ENCODE peak calls at places on chromosomes 12 and 14, in seven cellular contexts. U, D, K, F, X, Q and T are unnamed samples.

GRCh38 chr12:28611501-28611900 is 421.2 kb downstream of the CCDC91 start:
- DNase-seq in U (no peak), F (no peak), D (no peak), X (no peak), Q (no peak), K (no peak), T (no peak)

GRCh38 chr14:68292467-68293334 is 473.1 kb downstream of the RAD51B start:
- DNase-seq in K (no peak), F (no peak), X (no peak), D (no peak), U (no peak), Q (no peak), T (peak)

GRCh38 chr12:105104762-105105161 is 2.8 kb upstream of the WASHC4 start:
- DNase-seq in F (no peak), D (no peak), U (no peak), X (no peak), K (no peak), Q (no peak), T (no peak)

GRCh38 chr12:14868916-14869315 is 16.7 kb downstream of the MGP start:
- DNase-seq in U (no peak), D (peak), K (no peak), X (no peak), Q (no peak), F (no peak), T (no peak)

GRCh38 chr12:107512391-107512790 is 173.2 kb upstream of the PWP1 start:
- DNase-seq in Q (no peak), U (no peak), D (peak), X (no peak), F (no peak), K (no peak), T (no peak)

GRCh38 chr12:107384645-107385044 is 291.3 kb upstream of the CRY1 start:
- DNase-seq in Q (no peak), U (no peak), X (no peak), F (no peak), K (no peak), D (no peak), T (no peak)

GRCh38 chr14:96586056-96586455 is 83.9 kb downstream of the PAPOLA start:
- DNase-seq in F (no peak), K (no peak), D (no peak), Q (no peak), U (no peak), X (no peak), T (no peak)

GRCh38 chr12:25242981-25243764 is 7.6 kb downstream of the KRAS start:
- DNase-seq in F (no peak), Q (no peak), X (no peak), U (no peak), D (peak), K (no peak), T (no peak)

GRCh38 chr14:61749867-61750266 is 12.4 kb upstream of the SNAPC1 start:
- DNase-seq in X (no peak), U (no peak), F (no peak), K (no peak), Q (no peak), D (no peak), T (no peak)

GRCh38 chr12:49413796-49414195 is 46.5 kb downstream of the SPATS2 start:
- DNase-seq in U (no peak), D (peak), X (no peak), K (no peak), F (no peak), Q (no peak), T (no peak)

GRCh38 chr12:62653740-62654139 is 187.1 kb downstream of the MON2 start:
- DNase-seq in U (no peak), D (no peak), X (no peak), K (no peak), F (no peak), Q (no peak), T (no peak)

GRCh38 chr14:92819011-92819410 is 24.9 kb downstream of the GOLGA5 start:
- DNase-seq in Q (no peak), U (no peak), F (no peak), D (no peak), X (no peak), K (no peak), T (no peak)

GRCh38 chr14:65650843-65651242 is 238.3 kb downstream of the FUT8 start:
- DNase-seq in D (no peak), F (no peak), K (no peak), Q (no peak), U (no peak), X (no peak), T (no peak)

GRCh38 chr14:25303934-25304333 is 254.0 kb upstream of the STXBP6 start:
- DNase-seq in X (no peak), U (no peak), F (no peak), Q (no peak), K (no peak), D (no peak), T (no peak)

GRCh38 chr12:96141216-96141944 is 52.8 kb upstream of the ELK3 start:
- DNase-seq in U (no peak), Q (no peak), D (peak), X (no peak), K (no peak), F (no peak), T (no peak)

GRCh38 chr12:111192657-111193056 is 176.2 kb downstream of the PHETA1 start:
- DNase-seq in K (no peak), Q (no peak), D (no peak), F (no peak), U (no peak), X (no peak), T (no peak)

GRCh38 chr14:80982711-80983110 is 27.3 kb downstream of the TSHR start:
- DNase-seq in F (no peak), Q (no peak), D (no peak), U (no peak), K (no peak), X (no peak), T (no peak)

GRCh38 chr12:127373572-127373971 is 893.4 kb upstream of the TMEM132C start:
- DNase-seq in X (no peak), U (no peak), D (no peak), K (no peak), Q (no peak), F (no peak), T (no peak)

GRCh38 chr14:32986791-32987545 is 48.3 kb downstream of the NPAS3 start:
- DNase-seq in U (no peak), F (peak), Q (peak), X (peak), K (no peak), D (no peak), T (no peak)

GRCh38 chr14:20429801-20430669 is 5.9 kb downstream of the KLHL33 start:
- DNase-seq in F (no peak), K (peak), U (peak), X (peak), Q (peak), D (no peak), T (peak)

GRCh38 chr14:20436363-20436755 is 393 bp upstream of the KLHL33 start:
- DNase-seq in D (peak), U (no peak), K (no peak), Q (no peak), X (no peak), F (no peak), T (no peak)

GRCh38 chr14:20438664-20439063 is 2.7 kb upstream of the KLHL33 start:
- DNase-seq in D (no peak), Q (no peak), F (no peak), X (no peak), U (no peak), K (no peak), T (no peak)

GRCh38 chr14:20435454-20436362 is at the start of gene KLHL33:
- DNase-seq in U (no peak), F (no peak), Q (no peak), D (no peak), K (no peak), X (no peak), T (no peak)

DNA sequence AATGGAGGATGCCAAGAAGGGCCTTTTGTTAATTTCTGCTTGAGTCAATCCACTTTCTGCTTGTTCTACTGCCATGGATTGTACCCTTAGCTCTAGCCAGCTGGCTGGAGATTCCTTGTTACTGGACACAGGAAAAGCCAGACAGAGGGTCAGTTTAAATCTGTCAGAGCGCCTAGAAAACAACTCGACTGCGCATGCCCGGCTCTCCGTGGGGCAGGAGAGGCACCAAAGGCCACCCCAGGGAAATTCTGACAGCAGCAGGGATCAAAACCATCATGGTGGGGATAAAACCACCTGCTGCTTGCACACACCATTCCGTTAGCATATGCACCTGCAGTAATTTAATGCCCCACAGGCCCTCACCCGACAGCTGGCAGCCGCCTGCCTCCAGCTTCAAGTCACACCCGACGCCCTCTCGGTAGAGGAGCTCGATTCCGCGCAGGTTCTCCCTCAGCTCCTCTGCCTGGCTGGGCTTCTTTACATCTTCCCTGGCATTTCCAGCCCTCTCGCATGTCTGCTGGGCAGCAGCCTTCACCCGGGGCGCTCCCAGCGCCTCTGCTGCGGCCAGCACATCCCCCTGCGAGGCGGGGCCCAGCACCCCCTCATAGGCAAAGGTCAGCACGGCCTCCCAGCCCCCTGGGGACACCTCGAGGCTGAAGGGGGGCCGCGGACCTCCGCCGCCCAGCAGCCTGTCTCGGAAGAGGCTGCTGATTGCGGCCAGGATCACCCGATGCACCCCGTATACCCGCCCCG is 1.1 kb downstream of the KLHL33 start:
- DNase-seq in D (no peak), Q (peak), K (no peak), F (no peak), U (no peak), X (peak), T (peak)
- H3K4me3 ChIP-seq in D (no peak), Q (peak), K (no peak), F (no peak), U (no peak), X (peak), T (no peak)

DNA sequence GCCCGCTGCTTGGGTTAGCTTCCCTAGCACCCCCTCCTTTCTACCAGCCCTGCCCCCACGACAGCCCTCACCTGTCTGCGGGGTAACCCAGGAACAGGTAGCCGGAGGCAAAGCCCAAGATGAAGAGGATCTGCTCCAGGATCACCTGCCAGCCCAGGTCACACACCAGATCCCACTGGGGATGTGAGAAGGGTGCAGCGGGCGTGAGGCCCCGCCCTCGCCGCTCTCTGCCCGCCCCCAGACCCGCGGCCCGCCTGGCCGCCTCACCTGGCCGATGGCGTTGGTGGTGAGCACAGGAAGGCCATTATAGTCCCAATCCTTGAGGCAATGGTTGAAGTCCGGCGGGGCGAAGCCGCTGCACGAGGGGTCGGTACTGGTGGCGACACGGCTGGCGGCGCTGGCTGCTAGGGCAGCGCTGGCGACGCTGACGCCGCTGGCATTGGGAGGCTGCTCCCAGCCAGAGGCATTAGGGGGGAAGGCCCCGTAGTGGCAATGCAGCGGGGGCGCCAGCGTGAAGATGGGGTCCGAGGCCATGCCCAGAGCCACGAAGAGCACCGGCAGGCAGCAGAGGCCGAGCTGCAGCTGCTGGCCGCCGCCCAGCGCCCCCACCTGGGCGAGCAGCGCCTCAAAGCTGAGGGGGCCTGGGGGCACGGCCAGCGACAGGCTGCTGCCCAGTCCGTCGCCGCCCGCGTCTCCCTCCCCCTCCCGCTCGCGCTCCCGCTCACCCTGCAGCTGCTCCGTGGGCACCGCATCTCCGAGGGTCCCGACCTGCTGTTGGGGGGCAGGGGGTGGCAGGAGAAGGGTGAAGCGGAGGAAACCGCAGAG is 794 bp downstream of the SLC22A17 start:
- DNase-seq in X (peak), U (no peak), F (no peak), K (no peak), Q (no peak), D (no peak), T (peak)
- H3K4me3 ChIP-seq in X (peak), U (peak), F (peak), K (peak), Q (peak), D (peak), T (peak)

DNA sequence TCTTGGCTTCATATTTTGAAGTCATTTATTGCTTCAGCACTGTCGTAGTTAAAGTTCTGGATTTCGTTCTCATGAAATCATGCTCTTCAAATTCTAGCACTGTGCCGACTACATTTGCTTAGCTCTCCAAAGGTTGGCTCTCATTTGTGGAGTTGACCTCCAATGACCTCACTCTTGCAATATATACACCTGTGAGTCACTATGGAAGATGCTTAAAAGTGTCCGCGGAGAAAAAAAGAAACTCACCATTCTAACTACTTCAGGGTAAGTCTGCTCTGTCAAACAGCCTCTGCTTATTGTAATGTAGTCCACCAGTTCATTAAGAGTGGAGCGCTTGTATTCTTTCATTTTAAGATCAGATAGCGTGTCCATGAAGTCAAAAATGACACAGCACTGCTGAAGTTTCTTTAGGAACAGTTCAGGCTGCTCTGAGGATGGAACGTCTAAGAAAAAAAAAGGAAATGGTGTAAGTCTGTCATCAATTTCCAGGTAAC is 89.7 kb downstream of the PPP2R5E start:
- DNase-seq in F (no peak), Q (no peak), U (no peak), K (no peak), X (no peak), D (no peak), T (no peak)
- H3K4me3 ChIP-seq in F (no peak), Q (no peak), U (no peak), K (no peak), X (no peak), D (no peak), T (no peak)

GRCh38 chr12:114673169-114673833 is 10.7 kb downstream of the TBX3 start:
- DNase-seq in F (no peak), D (peak), Q (no peak), U (no peak), K (no peak), X (no peak), T (peak)
- H3K4me3 ChIP-seq in F (no peak), D (peak), Q (no peak), U (no peak), K (no peak), X (no peak), T (peak)

GRCh38 chr12:4449862-4450222 is 4.2 kb upstream of the FGF6 start:
- DNase-seq in K (peak), U (peak), F (no peak), D (no peak), Q (no peak), X (no peak), T (peak)
- H3K4me3 ChIP-seq in K (no peak), U (no peak), F (no peak), D (no peak), Q (no peak), X (no peak), T (no peak)

DNA sequence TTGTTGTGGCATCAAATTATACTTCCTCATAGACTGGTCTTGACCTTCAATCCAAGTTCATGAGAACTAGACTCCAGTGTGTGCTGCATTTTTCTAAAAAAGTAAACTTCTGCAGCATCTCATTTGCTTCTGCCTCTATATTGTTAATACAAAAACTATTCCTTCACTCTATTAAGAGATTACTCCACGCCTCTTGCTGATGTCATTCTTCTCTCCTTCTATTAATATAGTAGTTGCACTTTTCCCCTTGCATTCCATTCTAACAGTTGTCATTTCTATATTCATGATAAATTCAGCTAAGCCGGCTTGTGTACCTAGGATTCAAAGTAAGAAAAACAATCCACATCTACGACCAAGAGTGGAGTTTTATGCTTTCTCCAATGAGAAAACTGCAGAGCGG is 480.3 kb upstream of the NOVA1 start:
- DNase-seq in U (no peak), X (no peak), Q (no peak), K (no peak), F (no peak), D (no peak), T (no peak)
- H3K4me3 ChIP-seq in U (no peak), X (no peak), Q (no peak), K (no peak), F (no peak), D (no peak), T (no peak)

DNA sequence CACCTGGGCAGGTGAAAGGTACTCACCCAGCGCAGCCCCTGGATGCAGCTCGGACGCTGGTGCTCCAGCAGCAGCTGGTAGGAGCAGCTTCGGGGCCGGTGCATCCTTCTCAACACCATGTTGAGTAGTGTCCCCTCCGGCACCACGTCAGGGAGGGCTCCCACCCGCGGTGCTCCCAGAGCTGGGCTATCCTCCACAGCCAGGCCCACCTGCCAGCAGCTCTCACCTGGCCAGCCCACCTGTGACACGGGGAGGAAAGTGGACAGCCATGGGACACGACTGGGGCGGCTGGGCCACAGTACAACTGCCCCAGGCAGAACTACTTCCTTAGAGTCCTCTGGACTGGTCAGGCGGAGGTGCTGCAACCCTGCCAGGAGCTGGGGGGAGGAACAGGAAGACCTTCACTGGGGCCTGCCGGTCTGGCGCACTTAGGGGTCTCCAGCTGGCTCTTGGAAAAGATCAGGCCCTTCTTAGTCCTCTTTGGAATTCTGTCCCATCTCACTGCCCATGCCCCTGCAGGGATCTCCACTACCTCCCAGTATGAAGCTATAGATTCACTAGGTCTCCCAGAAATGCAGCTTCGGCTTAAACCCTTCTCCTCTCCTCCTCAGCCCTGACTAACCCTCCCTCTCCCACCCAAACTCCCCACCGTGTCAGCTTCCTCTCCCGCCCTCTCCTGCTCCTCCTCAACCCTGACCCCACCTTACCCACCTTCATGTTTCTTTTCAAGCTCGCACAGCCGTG is 668 bp downstream of the RAPGEF3 start:
- DNase-seq in U (no peak), K (no peak), F (no peak), X (peak), D (no peak), Q (no peak), T (peak)
- H3K4me3 ChIP-seq in U (peak), K (no peak), F (peak), X (peak), D (no peak), Q (peak), T (peak)

GRCh38 chr12:54991161-54991991 is 6.8 kb upstream of the TESPA1 start:
- DNase-seq in Q (no peak), D (no peak), F (no peak), K (no peak), U (no peak), X (no peak), T (no peak)
- H3K4me3 ChIP-seq in Q (no peak), D (no peak), F (no peak), K (no peak), U (no peak), X (no peak), T (no peak)

GRCh38 chr12:94872671-94873367 is 130.7 kb downstream of the NDUFA12 start:
- DNase-seq in Q (no peak), U (no peak), D (no peak), F (no peak), K (no peak), X (no peak), T (peak)

GRCh38 chr12:94873368-94874085 is 130.0 kb downstream of the NDUFA12 start:
- DNase-seq in Q (no peak), U (no peak), X (peak), F (no peak), D (no peak), K (peak), T (peak)

GRCh38 chr12:94870511-94870910 is 133.0 kb downstream of the NDUFA12 start:
- DNase-seq in U (no peak), K (no peak), X (no peak), F (no peak), Q (no peak), D (no peak), T (no peak)

GRCh38 chr12:94874086-94874985 is 129.2 kb downstream of the NDUFA12 start:
- DNase-seq in U (no peak), K (no peak), D (no peak), X (no peak), F (no peak), Q (no peak), T (peak)

GRCh38 chr12:94872007-94872653 is 131.4 kb downstream of the NDUFA12 start:
- DNase-seq in D (no peak), K (peak), F (no peak), Q (no peak), X (no peak), U (peak), T (peak)
- H3K4me3 ChIP-seq in D (no peak), K (no peak), F (no peak), Q (no peak), X (no peak), U (no peak), T (peak)